ENCODE peak calls at places on chromosome 9, in four cellular contexts. I is esophagus muscularis mucosa; G is suprapubic skin; V is CD4-positive, CD25-positive, alpha-beta regulatory T cell. C is an unnamed sample.

GRCh38 chr9:137411670-137412380 is 11.1 kb downstream of the EXD3 start:
- DNase-seq in I (no peak), G (no peak), V (no peak), C (peak)

GRCh38 chr9:8095531-8096223 is 296.1 kb upstream of the DMAC1 start:
- DNase-seq in I (no peak), G (no peak), V (no peak), C (no peak)

GRCh38 chr9:89606049-89606481 is 1.3 kb downstream of the GADD45G start:
- DNase-seq in I (no peak), G (peak), V (peak), C (peak)

GRCh38 chr9:76902395-76902794 is 3.5 kb downstream of the PRUNE2 start:
- DNase-seq in I (no peak), G (no peak), V (no peak), C (no peak)

GRCh38 chr9:75239176-75239575 is 150.9 kb downstream of the OSTF1 start:
- DNase-seq in I (no peak), G (no peak), V (no peak), C (no peak)

GRCh38 chr9:89466451-89467277 is 31.2 kb downstream of the SEMA4D start:
- DNase-seq in I (no peak), G (no peak), V (no peak), C (no peak)

GRCh38 chr9:74025402-74025894 is 471.7 kb upstream of the RORB start:
- DNase-seq in I (no peak), G (no peak), V (no peak), C (no peak)

GRCh38 chr9:87950765-87951488 is 23.4 kb downstream of the CDK20 start:
- DNase-seq in I (no peak), G (no peak), V (no peak), C (no peak)

GRCh38 chr9:75985515-75985914 is 95.0 kb downstream of the PCSK5 start:
- DNase-seq in I (no peak), G (no peak), V (no peak), C (no peak)

GRCh38 chr9:20941177-20941690 is 90.2 kb downstream of the HACD4 start:
- DNase-seq in I (no peak), G (no peak), V (peak), C (peak)

GRCh38 chr9:19358691-19359090 is 21.3 kb downstream of the RPS6 start:
- DNase-seq in I (no peak), G (no peak), V (no peak), C (no peak)

GRCh38 chr9:89309608-89310485 is 1.1 kb upstream of the CKS2 start:
- DNase-seq in I (no peak), G (no peak), V (no peak), C (no peak)

GRCh38 chr9:71984388-71985069 is 73.1 kb downstream of the C9orf85 start:
- DNase-seq in I (no peak), G (no peak), V (no peak), C (no peak)

GRCh38 chr9:91820126-91820750 is 129.8 kb downstream of the ROR2 start:
- DNase-seq in I (no peak), G (no peak), V (no peak), C (no peak)

GRCh38 chr9:120892177-120892747 is 15.3 kb upstream of the PHF19 start:
- DNase-seq in I (no peak), G (no peak), V (no peak), C (no peak)

GRCh38 chr9:650362-650761 is 191.1 kb upstream of the DMRT1 start:
- DNase-seq in I (peak), G (no peak), V (no peak), C (no peak)

GRCh38 chr9:85702881-85703280 is 38.9 kb downstream of the AGTPBP1 start:
- DNase-seq in I (no peak), G (no peak), V (no peak), C (no peak)

GRCh38 chr9:99139868-99140267 is 35.0 kb downstream of the TGFBR1 start:
- DNase-seq in I (no peak), G (no peak), V (no peak), C (no peak)

GRCh38 chr9:87498816-87499454 is 1.3 kb downstream of the DAPK1 start:
- DNase-seq in I (no peak), G (no peak), V (no peak), C (no peak)

GRCh38 chr9:81266086-81266485 is 423.3 kb downstream of the TLE1 start:
- DNase-seq in I (no peak), G (no peak), V (no peak), C (no peak)

GRCh38 chr9:69013404-69013727 is 547 bp downstream of the PRKACG start:
- DNase-seq in I (no peak), G (no peak), V (no peak), C (no peak)

GRCh38 chr9:13787234-13787833 is 507.8 kb upstream of the MPDZ start:
- DNase-seq in I (peak), G (no peak), V (no peak), C (peak)

GRCh38 chr9:91711755-91712591 is 238.1 kb downstream of the ROR2 start:
- DNase-seq in I (no peak), G (peak), V (peak), C (no peak)

GRCh38 chr9:137666950-137667670 is 48.3 kb downstream of the EHMT1 start:
- DNase-seq in I (no peak), G (no peak), V (no peak), C (no peak)

GRCh38 chr9:77514886-77515711 is 133.0 kb downstream of the GNA14 start:
- DNase-seq in I (peak), G (no peak), V (no peak), C (peak)

GRCh38 chr9:36151306-36152210 is 15.0 kb downstream of the GLIPR2 start:
- DNase-seq in I (no peak), G (peak), V (peak), C (no peak)

GRCh38 chr9:2469681-2470141 is 151.9 kb upstream of the VLDLR start:
- DNase-seq in I (no peak), G (no peak), V (no peak), C (peak)

GRCh38 chr9:108933231-108933630 is 693 bp downstream of the ELP1 start:
- DNase-seq in I (no peak), G (no peak), V (no peak), C (peak)

GRCh38 chr9:72332351-72332750 is 32.7 kb downstream of the ZFAND5 start:
- DNase-seq in I (no peak), G (no peak), V (no peak), C (no peak)

GRCh38 chr9:116342071-116342470 is 188.5 kb downstream of the PAPPA start:
- DNase-seq in I (no peak), G (no peak), V (no peak), C (no peak)

GRCh38 chr9:131707677-131708612 is 31.9 kb downstream of the RAPGEF1 start:
- DNase-seq in I (no peak), G (peak), V (no peak), C (no peak)

GRCh38 chr9:105405514-105406131 is 42.2 kb upstream of the FSD1L start:
- DNase-seq in I (no peak), G (no peak), V (peak), C (no peak)

GRCh38 chr9:125744616-125745387 is 2.4 kb upstream of the PBX3 start:
- DNase-seq in I (no peak), G (no peak), V (no peak), C (no peak)

GRCh38 chr9:127185931-127186781 is 63.7 kb upstream of the ANGPTL2 start:
- DNase-seq in I (peak), G (peak), V (no peak), C (peak)

GRCh38 chr9:126439402-126439765 is 112.8 kb downstream of the MVB12B start:
- DNase-seq in I (no peak), G (no peak), V (no peak), C (no peak)

GRCh38 chr9:121823451-121824169 is 172.2 kb downstream of the DAB2IP start:
- DNase-seq in I (no peak), G (no peak), V (no peak), C (no peak)

GRCh38 chr9:21584890-21585289 is 102.8 kb upstream of the IFNE start:
- DNase-seq in I (no peak), G (no peak), V (no peak), C (no peak)

GRCh38 chr9:89482056-89482784 is 15.7 kb downstream of the SEMA4D start:
- DNase-seq in I (no peak), G (no peak), V (no peak), C (no peak)

GRCh38 chr9:136109351-136110081 is 9.2 kb downstream of the TMEM250 start:
- DNase-seq in I (peak), G (peak), V (peak), C (peak)

GRCh38 chr9:136108648-136109266 is 9.9 kb downstream of the TMEM250 start:
- DNase-seq in I (no peak), G (no peak), V (no peak), C (peak)

GRCh38 chr9:136110082-136111061 is 8.3 kb downstream of the TMEM250 start:
- DNase-seq in I (no peak), G (no peak), V (no peak), C (no peak)

GRCh38 chr9:136107155-136107952 is 11.3 kb downstream of the TMEM250 start:
- DNase-seq in I (no peak), G (no peak), V (peak), C (no peak)

DNA sequence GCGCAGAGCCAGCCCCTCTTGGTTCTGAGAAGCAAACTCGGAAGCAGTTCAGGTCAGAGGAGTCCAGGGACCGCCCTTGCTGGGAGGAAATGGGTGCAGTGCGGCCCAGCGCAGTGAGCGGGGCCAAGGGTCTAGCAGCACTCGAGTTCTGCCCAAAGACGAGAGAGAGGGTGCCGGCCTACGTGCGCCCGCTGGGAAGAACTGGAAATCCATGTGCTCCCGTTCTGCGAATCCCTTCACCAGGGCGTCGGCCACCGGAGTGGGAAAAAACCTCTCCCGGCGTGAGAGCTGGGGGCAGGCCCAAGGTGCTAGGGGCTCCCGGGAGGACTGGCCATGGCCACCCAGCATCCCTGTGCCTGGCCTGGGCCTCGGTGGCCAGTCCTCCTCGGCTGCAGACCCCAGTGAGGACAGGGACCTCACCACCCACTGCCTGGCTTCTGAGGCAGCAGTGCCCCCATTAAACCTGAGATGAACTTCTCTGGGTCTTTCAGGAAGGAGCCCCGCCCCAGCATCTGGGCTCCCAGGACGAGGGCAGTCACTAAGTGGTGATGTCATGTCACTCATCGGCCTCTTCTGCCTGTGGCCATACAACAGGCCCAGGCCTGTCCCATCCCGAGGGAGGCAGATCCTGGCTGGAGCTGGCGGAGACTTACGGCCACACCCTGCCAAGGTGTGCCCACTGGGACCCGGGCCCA is 10.6 kb downstream of the TMEM250 start:
- DNase-seq in I (no peak), G (no peak), V (no peak), C (no peak)
- H3K4me3 ChIP-seq in I (no peak), G (no peak), V (no peak), C (no peak)

GRCh38 chr9:110047232-110047954 is 160.6 kb downstream of the C9orf152 start:
- DNase-seq in I (no peak), G (no peak), V (no peak), C (no peak)
- H3K27ac ChIP-seq in I (no peak), G (no peak), V (no peak), C (no peak)

GRCh38 chr9:34612788-34613390 is 992 bp upstream of the RPP25L start:
- DNase-seq in I (no peak), G (peak), V (peak), C (peak)
- H3K4me3 ChIP-seq in I (peak), G (peak), V (peak), C (peak)

GRCh38 chr9:134359493-134360179 is 33.4 kb downstream of the RXRA start:
- DNase-seq in I (no peak), G (no peak), V (no peak), C (no peak)
- H3K27ac ChIP-seq in I (peak), G (peak), V (no peak), C (no peak)

GRCh38 chr9:37300620-37301368 is 121.7 kb upstream of the GRHPR start:
- DNase-seq in I (no peak), G (no peak), V (no peak), C (no peak)

GRCh38 chr9:37297592-37297991 is 124.9 kb upstream of the GRHPR start:
- DNase-seq in I (no peak), G (no peak), V (no peak), C (no peak)

GRCh38 chr9:37301369-37302172 is 120.9 kb upstream of the GRHPR start:
- DNase-seq in I (no peak), G (no peak), V (no peak), C (no peak)

GRCh38 chr9:37302277-37302676 is 120.2 kb upstream of the GRHPR start:
- DNase-seq in I (no peak), G (no peak), V (peak), C (no peak)
- H3K4me3 ChIP-seq in I (no peak), G (no peak), V (peak), C (no peak)

DNA sequence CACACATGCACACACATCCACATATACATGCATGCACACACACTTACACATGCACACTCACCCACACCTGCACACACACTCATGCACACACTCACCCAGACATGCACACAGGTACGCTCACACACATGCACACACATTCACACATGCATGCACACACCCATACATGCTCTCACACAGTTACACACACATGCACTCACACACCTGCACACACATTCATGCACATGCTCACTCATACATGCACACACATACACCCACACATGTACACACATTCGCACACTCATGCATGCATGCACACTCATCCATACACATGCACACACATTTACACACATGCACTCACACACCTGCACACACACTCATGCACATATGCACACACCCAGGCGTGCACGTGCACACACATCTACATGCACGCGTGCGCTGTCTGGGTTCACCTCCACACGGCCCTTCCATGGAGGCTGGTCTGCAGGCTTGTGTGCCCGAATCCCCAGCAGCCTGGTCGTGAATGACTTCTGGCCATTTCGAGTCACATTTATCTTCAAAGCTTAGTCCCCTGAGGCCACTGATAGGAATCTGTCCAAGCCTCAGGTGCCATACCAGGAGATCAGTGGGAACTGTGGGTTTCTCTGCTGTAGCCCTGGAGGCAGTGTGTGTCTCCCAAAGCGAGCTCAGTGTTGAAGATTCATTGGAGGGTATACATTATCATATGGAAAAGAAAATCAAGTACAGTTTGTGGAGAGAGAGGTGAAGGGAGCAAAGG is 103.1 kb downstream of the COL5A1 start:
- DNase-seq in I (no peak), G (no peak), V (no peak), C (no peak)
- H3K27ac ChIP-seq in I (no peak), G (no peak), V (no peak), C (no peak)

GRCh38 chr9:124242331-124243194 is 15.2 kb upstream of the NEK6 start:
- DNase-seq in I (no peak), G (peak), V (no peak), C (peak)
- H3K4me3 ChIP-seq in I (peak), G (peak), V (no peak), C (peak)

GRCh38 chr9:114406441-114406840 is 18.7 kb upstream of the AKNA start:
- DNase-seq in I (no peak), G (no peak), V (no peak), C (no peak)

GRCh38 chr9:114404531-114404930 is 16.7 kb upstream of the AKNA start:
- DNase-seq in I (no peak), G (no peak), V (no peak), C (no peak)

GRCh38 chr9:114407889-114408288 is 20.1 kb upstream of the AKNA start:
- DNase-seq in I (no peak), G (no peak), V (no peak), C (no peak)

GRCh38 chr9:114403153-114403756 is 15.5 kb upstream of the AKNA start:
- DNase-seq in I (no peak), G (no peak), V (no peak), C (no peak)

DNA sequence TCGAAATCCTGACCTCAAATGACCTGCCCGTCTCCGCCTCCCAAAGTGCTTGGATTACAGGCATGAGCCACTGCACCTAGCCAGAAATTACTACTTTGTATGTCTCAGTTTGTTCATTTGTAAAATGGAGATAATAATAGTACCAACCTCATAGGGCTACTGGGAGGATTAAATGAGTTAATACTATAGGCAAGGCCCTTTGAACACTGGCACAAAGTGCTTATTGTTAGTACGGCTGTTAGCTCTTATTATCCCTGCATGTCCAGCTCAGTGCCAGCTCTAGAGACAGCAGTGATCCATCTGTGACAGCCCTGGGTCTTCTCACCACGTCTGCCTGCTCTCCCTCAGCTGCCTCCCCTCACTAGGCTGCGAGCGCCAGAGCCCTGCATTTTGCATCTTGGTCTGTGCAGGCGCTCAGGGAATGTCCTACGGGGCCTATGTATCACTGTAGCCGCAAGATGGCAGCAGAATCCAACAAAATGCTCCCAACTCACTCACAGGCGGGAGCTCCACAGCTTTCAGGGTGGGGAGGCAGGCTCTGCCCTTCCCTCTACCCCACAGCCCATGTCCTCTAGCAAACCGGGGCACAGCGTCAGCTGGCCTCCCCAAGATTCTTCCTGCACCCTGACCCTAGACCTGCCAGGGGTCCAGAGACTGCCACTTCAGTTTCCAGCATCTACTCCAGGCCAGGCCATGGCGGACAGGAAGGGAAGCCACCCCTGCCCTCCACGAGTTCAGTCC is 17.7 kb upstream of the AKNA start:
- DNase-seq in I (no peak), G (peak), V (peak), C (peak)
- H3K27ac ChIP-seq in I (no peak), G (no peak), V (no peak), C (no peak)

GRCh38 chr9:95461448-95462381 is 55.1 kb downstream of the PTCH1 start:
- DNase-seq in I (no peak), G (no peak), V (no peak), C (no peak)
- H3K4me3 ChIP-seq in I (no peak), G (peak), V (peak), C (no peak)

GRCh38 chr9:128372188-128372641 is 1.0 kb downstream of the URM1 start:
- DNase-seq in I (no peak), G (no peak), V (no peak), C (no peak)

GRCh38 chr9:128370752-128371621 is at the start of gene URM1:
- DNase-seq in I (peak), G (peak), V (peak), C (peak)

GRCh38 chr9:128371622-128372117 is 496 bp downstream of the URM1 start:
- DNase-seq in I (no peak), G (no peak), V (no peak), C (no peak)

GRCh38 chr9:128370367-128370751 is 815 bp upstream of the URM1 start:
- DNase-seq in I (no peak), G (no peak), V (no peak), C (no peak)

DNA sequence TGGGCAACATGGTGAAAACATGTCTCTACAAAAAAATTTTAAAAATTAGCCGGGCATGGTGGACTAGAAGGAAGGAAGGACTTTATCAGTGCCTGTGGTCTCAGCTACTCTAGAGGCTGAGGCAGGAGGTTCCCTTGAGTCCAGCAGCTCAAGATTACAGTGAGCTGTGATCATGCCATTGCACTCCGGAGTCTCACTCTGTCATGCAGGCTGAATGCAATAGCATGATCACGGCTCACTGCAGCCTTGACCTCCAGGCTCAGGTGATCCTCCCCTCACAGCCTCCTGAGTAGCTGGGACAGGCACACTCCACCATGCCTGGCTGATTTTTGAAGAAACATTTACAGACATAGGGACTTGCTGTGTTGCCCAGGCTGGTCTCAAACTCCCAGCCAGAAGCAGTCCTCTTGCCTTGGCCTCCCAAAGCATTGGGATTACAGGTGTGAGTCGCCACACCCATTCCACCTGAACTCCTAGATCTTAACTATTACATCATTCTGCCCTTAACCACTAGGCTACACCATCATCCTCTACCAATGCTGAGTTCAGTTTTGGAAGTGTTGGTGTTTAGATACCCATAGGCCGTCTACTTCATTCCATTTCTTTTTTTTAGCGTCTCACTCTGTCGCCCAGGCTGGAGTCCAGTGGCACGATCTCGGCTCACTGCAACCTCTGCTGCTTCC is 2.0 kb upstream of the URM1 start:
- DNase-seq in I (no peak), G (no peak), V (no peak), C (no peak)
- H3K27ac ChIP-seq in I (no peak), G (no peak), V (no peak), C (no peak)